ENCODE peak calls at places on chromosome 2, in ten cellular contexts. S, W, I, U, O, Y, C, R, V and D are unnamed samples.

GRCh38 chr2:162258169-162258568 is 14.9 kb upstream of the FAP start:
- DNase-seq in S (no peak), W (no peak), I (no peak), U (no peak), O (no peak), Y (no peak), C (no peak), R (no peak), V (no peak), D (no peak)

GRCh38 chr2:20925265-20925889 is 102.5 kb upstream of the LDAH start:
- DNase-seq in S (peak), W (peak), I (no peak), U (no peak), O (no peak), Y (no peak), C (no peak), R (no peak), V (peak), D (no peak)

GRCh38 chr2:36633470-36634092 is 35.6 kb upstream of the FEZ2 start:
- DNase-seq in S (no peak), W (no peak), I (no peak), U (no peak), O (no peak), Y (no peak), C (no peak), R (no peak), V (no peak), D (no peak)

GRCh38 chr2:47984041-47984440 is 77.7 kb upstream of the FBXO11 start:
- DNase-seq in S (no peak), W (no peak), I (peak), U (no peak), O (no peak), Y (no peak), C (no peak), R (no peak), V (no peak), D (no peak)

GRCh38 chr2:167721593-167721992 is 525.8 kb downstream of the STK39 start:
- DNase-seq in S (no peak), W (no peak), I (no peak), U (no peak), O (no peak), Y (no peak), C (no peak), R (no peak), V (no peak), D (no peak)

GRCh38 chr2:179655627-179656026 is 205.8 kb downstream of the ZNF385B start:
- DNase-seq in S (no peak), W (no peak), I (no peak), U (no peak), O (no peak), Y (no peak), C (no peak), R (no peak), V (no peak), D (no peak)

GRCh38 chr2:239370876-239371725 is 29.7 kb downstream of the HDAC4 start:
- DNase-seq in S (no peak), W (no peak), I (no peak), U (no peak), O (no peak), Y (no peak), C (no peak), R (no peak), V (no peak), D (no peak)

GRCh38 chr2:160411167-160411566 is 82.4 kb downstream of the RBMS1 start:
- DNase-seq in S (peak), W (peak), I (peak), U (no peak), O (peak), Y (no peak), C (no peak), R (no peak), V (no peak), D (no peak)

GRCh38 chr2:121356058-121356640 is 71.1 kb upstream of the TFCP2L1 start:
- DNase-seq in S (peak), W (peak), I (peak), U (peak), O (no peak), Y (no peak), C (peak), R (peak), V (peak), D (peak)

GRCh38 chr2:240997856-240998705 is at the start of gene SNED1:
- DNase-seq in S (peak), W (peak), I (peak), U (peak), O (peak), Y (peak), C (peak), R (peak), V (peak), D (peak)

GRCh38 chr2:165293439-165294420 is 54.5 kb downstream of the SCN2A start:
- DNase-seq in S (peak), W (peak), I (peak), U (peak), O (peak), Y (no peak), C (no peak), R (peak), V (peak), D (peak)

GRCh38 chr2:56118474-56118873 is 65.3 kb upstream of the CCDC85A start:
- DNase-seq in S (no peak), W (no peak), I (no peak), U (no peak), O (no peak), Y (no peak), C (peak), R (no peak), V (no peak), D (no peak)

GRCh38 chr2:150876201-150877085 is 385.2 kb downstream of the RBM43 start:
- DNase-seq in S (no peak), W (no peak), I (no peak), U (no peak), O (no peak), Y (no peak), C (no peak), R (no peak), V (no peak), D (no peak)

GRCh38 chr2:23250371-23250770 is 134.6 kb upstream of the KLHL29 start:
- DNase-seq in S (no peak), W (no peak), I (no peak), U (no peak), O (no peak), Y (no peak), C (no peak), R (no peak), V (no peak), D (peak)

GRCh38 chr2:240732911-240733622 is 41.4 kb downstream of the AQP12A start:
- DNase-seq in S (no peak), W (no peak), I (peak), U (no peak), O (no peak), Y (no peak), C (no peak), R (no peak), V (no peak), D (no peak)

GRCh38 chr2:240569998-240570530 is 1.8 kb downstream of the RNPEPL1 start:
- DNase-seq in S (no peak), W (peak), I (peak), U (no peak), O (no peak), Y (no peak), C (peak), R (no peak), V (no peak), D (no peak)

GRCh38 chr2:114651933-114652332 is 209.5 kb downstream of the DPP10 start:
- DNase-seq in S (no peak), W (no peak), I (no peak), U (no peak), O (no peak), Y (no peak), C (no peak), R (no peak), V (peak), D (no peak)

GRCh38 chr2:189254268-189254883 is 74.8 kb upstream of the COL5A2 start:
- DNase-seq in S (no peak), W (no peak), I (no peak), U (no peak), O (no peak), Y (no peak), C (peak), R (no peak), V (no peak), D (peak)

GRCh38 chr2:173134703-173135102 is 59.1 kb downstream of the MAP3K20 start:
- DNase-seq in S (no peak), W (peak), I (no peak), U (no peak), O (no peak), Y (no peak), C (no peak), R (no peak), V (peak), D (peak)

GRCh38 chr2:20702563-20702962 is 35.6 kb downstream of the GDF7 start:
- DNase-seq in S (no peak), W (no peak), I (no peak), U (no peak), O (no peak), Y (no peak), C (no peak), R (no peak), V (no peak), D (no peak)

GRCh38 chr2:127053731-127054603 is 53.0 kb downstream of the BIN1 start:
- DNase-seq in S (no peak), W (no peak), I (no peak), U (no peak), O (peak), Y (no peak), C (peak), R (no peak), V (no peak), D (no peak)

GRCh38 chr2:149363953-149364352 is 33.6 kb downstream of the LYPD6 start:
- DNase-seq in S (no peak), W (no peak), I (no peak), U (no peak), O (no peak), Y (no peak), C (no peak), R (no peak), V (no peak), D (no peak)

GRCh38 chr2:201936817-201937216 is 96.8 kb upstream of the FZD7 start:
- DNase-seq in S (no peak), W (no peak), I (no peak), U (peak), O (no peak), Y (no peak), C (no peak), R (no peak), V (no peak), D (no peak)

GRCh38 chr2:96103906-96104861 is 12.2 kb downstream of the ADRA2B start:
- DNase-seq in S (no peak), W (no peak), I (no peak), U (no peak), O (no peak), Y (no peak), C (no peak), R (no peak), V (no peak), D (no peak)

GRCh38 chr2:105179469-105180372 is 61.8 kb upstream of the GPR45 start:
- DNase-seq in S (no peak), W (no peak), I (peak), U (peak), O (no peak), Y (no peak), C (no peak), R (peak), V (peak), D (peak)

GRCh38 chr2:137960223-137960622 is 4.0 kb upstream of the HNMT start:
- DNase-seq in S (no peak), W (no peak), I (no peak), U (no peak), O (no peak), Y (no peak), C (no peak), R (no peak), V (no peak), D (no peak)

GRCh38 chr2:64750001-64750816 is 96.5 kb upstream of the SERTAD2 start:
- DNase-seq in S (peak), W (peak), I (peak), U (peak), O (no peak), Y (no peak), C (peak), R (no peak), V (peak), D (peak)